ENCODE peak calls at places on chromosomes 12 and 14, in eight cellular contexts. H is CD8-positive, alpha-beta T cell; K is adipocyte; B is RWPE2; T is psoas muscle; O is CD4-positive, alpha-beta memory T cell; F is endodermal cell; C is tibial artery. Q is an unnamed sample. For H3K27me3, the result is how much of the 10 kb centered on the place peaks cover.

GRCh38 chr12:123546281-123546680 is 12.8 kb upstream of the RILPL1 start:
- DNase-seq in H (no peak), K (peak), B (no peak), T (no peak), O (no peak), F (peak), C (no peak), Q (no peak)

GRCh38 chr12:89451876-89452275 is 72.7 kb downstream of the GALNT4 start:
- DNase-seq in H (no peak), K (peak), B (no peak), T (peak), O (no peak), F (peak), C (peak), Q (no peak)

GRCh38 chr12:66120477-66120876 is 10.1 kb downstream of the LLPH start:
- DNase-seq in H (no peak), K (no peak), B (no peak), T (no peak), O (no peak), F (no peak), C (no peak), Q (no peak)

GRCh38 chr12:84807249-84807648 is 105.3 kb downstream of the SLC6A15 start:
- DNase-seq in H (no peak), K (no peak), B (no peak), T (no peak), O (no peak), F (no peak), C (no peak), Q (no peak)

GRCh38 chr14:48027115-48027514 is 351.7 kb upstream of the MDGA2 start:
- DNase-seq in H (no peak), K (no peak), B (no peak), T (no peak), O (no peak), F (no peak), C (no peak), Q (no peak)

GRCh38 chr14:89330236-89331002 is 86.6 kb downstream of the FOXN3 start:
- DNase-seq in H (no peak), K (peak), B (no peak), T (peak), O (no peak), F (no peak), C (peak), Q (peak)

GRCh38 chr14:69662636-69663321 is 51.4 kb downstream of the SUSD6 start:
- DNase-seq in H (no peak), K (peak), B (no peak), T (no peak), O (no peak), F (no peak), C (no peak), Q (no peak)

GRCh38 chr12:27015730-27016076 is 1.5 kb upstream of the TM7SF3 start:
- DNase-seq in H (no peak), K (peak), B (no peak), T (no peak), O (no peak), F (no peak), C (no peak), Q (no peak)

GRCh38 chr14:61891251-61891650 is 129.0 kb downstream of the SNAPC1 start:
- DNase-seq in H (no peak), K (peak), B (no peak), T (no peak), O (no peak), F (no peak), C (no peak), Q (no peak)

GRCh38 chr12:123973552-123974341 is 732 bp downstream of the ZNF664 start:
- DNase-seq in H (peak), K (peak), B (peak), T (peak), O (peak), F (peak), C (peak), Q (peak)

GRCh38 chr14:62776300-62776699 is 269.0 kb downstream of the KCNH5 start:
- DNase-seq in H (no peak), K (peak), B (no peak), T (no peak), O (no peak), F (no peak), C (no peak), Q (no peak)

GRCh38 chr14:59657769-59658168 is 81.2 kb upstream of the CCDC175 start:
- DNase-seq in H (no peak), K (no peak), B (no peak), T (no peak), O (no peak), F (peak), C (no peak), Q (no peak)

GRCh38 chr12:120078868-120079267 is 37.7 kb downstream of the RAB35 start:
- DNase-seq in H (no peak), K (no peak), B (no peak), T (no peak), O (no peak), F (peak), C (peak), Q (no peak)

GRCh38 chr12:84874125-84874824 is 38.3 kb downstream of the SLC6A15 start:
- DNase-seq in H (no peak), K (peak), B (no peak), T (no peak), O (no peak), F (no peak), C (no peak), Q (no peak)

GRCh38 chr12:132772551-132772950 is 10.9 kb upstream of the ANKLE2 start:
- DNase-seq in H (no peak), K (no peak), B (no peak), T (no peak), O (no peak), F (no peak), C (no peak), Q (no peak)

GRCh38 chr12:52246720-52247621 is 13.9 kb downstream of the KRT7 start:
- DNase-seq in H (no peak), K (no peak), B (peak), T (no peak), O (no peak), F (peak), C (peak), Q (peak)

GRCh38 chr12:53046655-53047220 is 3.1 kb upstream of the TNS2 start:
- DNase-seq in H (peak), K (peak), B (no peak), T (peak), O (peak), F (peak), C (peak), Q (peak)

GRCh38 chr14:28163897-28164296 is 602.7 kb upstream of the FOXG1 start:
- DNase-seq in H (no peak), K (no peak), B (no peak), T (no peak), O (no peak), F (no peak), C (no peak), Q (no peak)

GRCh38 chr12:133130808-133131128 is 341 bp downstream of the ZNF10 start:
- DNase-seq in H (no peak), K (peak), B (no peak), T (peak), O (no peak), F (no peak), C (peak), Q (peak)

GRCh38 chr12:98893601-98894411 is 248.7 kb downstream of the APAF1 start:
- DNase-seq in H (no peak), K (peak), B (no peak), T (no peak), O (no peak), F (peak), C (no peak), Q (no peak)

GRCh38 chr14:100286484-100287191 is 19.6 kb downstream of the SLC25A29 start:
- DNase-seq in H (no peak), K (no peak), B (no peak), T (no peak), O (no peak), F (peak), C (no peak), Q (no peak)

GRCh38 chr12:6546016-6546415 is 9.8 kb downstream of the IFFO1 start:
- DNase-seq in H (no peak), K (no peak), B (no peak), T (no peak), O (no peak), F (no peak), C (no peak), Q (no peak)

GRCh38 chr12:53224268-53224896 is 7.6 kb downstream of the RARG start:
- DNase-seq in H (no peak), K (peak), B (peak), T (no peak), O (no peak), F (peak), C (peak), Q (no peak)

GRCh38 chr14:55372423-55372822 is 39.2 kb downstream of the ATG14 start:
- DNase-seq in H (no peak), K (no peak), B (no peak), T (no peak), O (no peak), F (no peak), C (no peak), Q (no peak)

DNA sequence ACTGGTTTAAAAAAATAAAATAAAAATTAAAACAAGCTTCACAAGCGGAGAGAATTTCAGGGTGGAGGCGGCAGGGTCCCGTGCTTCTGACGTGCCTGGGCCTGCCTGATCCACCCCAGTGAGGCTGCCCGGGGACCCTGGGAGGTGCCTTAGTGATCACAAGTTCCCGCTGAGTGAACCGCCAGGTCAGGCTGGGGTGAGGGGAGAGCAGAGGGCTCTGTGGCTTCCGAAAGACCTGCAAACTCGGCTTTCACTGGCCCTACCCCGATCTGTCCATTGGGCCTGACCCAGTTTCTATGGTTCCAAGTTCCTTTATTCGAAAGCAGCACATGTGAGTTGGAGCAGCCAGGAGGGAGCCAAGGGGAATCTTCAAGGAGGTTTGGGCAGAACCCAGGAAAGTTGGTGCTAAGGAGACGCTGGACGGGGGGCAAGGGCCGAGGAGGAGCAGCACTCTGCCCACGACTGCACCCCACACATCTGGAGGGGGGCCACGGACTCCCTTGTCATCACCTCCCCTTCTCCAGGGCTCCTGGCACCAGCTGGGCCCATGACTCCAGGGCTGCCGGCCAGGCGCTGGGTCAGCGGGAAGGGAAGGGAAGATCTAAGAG is 12.9 kb downstream of the MMP14 start:
- DNase-seq in H (no peak), K (no peak), B (peak), T (peak), O (no peak), F (peak), C (peak), Q (no peak)
- H3K4me3 ChIP-seq in H (no peak), K (peak), B (no peak), T (peak), O (no peak), F (no peak), C (peak), Q (no peak)

GRCh38 chr12:76417116-76417515 is 68.9 kb upstream of the BBS10 start:
- DNase-seq in H (no peak), K (no peak), B (no peak), T (no peak), O (no peak), F (no peak), C (no peak), Q (no peak)
- H3K27me3 ChIP-seq in H (under half), K (under half), B (under half), T (under half), O (under half), F (under half), C (under half), Q (under half)

DNA sequence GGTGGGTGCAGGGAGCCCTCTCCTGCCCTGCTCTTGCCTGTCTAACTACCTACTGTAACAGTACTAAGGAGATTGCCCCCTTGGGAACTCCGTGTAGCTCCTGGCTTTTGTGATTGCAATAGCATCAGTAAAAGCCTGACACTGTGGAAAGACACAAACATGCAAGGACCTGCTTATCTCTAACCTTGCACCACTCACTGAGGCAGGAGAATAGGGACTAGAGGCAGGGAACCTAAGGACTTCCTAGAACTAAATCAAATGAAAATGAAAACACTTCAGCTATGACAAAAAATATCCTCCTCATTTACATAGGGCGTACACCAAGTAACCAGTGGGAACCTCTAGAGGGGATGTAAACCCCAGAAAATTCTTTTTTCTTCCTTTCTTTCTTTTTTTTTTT is 28.5 kb downstream of the TUBA1A start:
- DNase-seq in H (no peak), K (no peak), B (no peak), T (no peak), O (no peak), F (no peak), C (no peak), Q (no peak)
- H3K4me3 ChIP-seq in H (no peak), K (no peak), B (no peak), T (no peak), O (no peak), F (no peak), C (no peak), Q (no peak)

DNA sequence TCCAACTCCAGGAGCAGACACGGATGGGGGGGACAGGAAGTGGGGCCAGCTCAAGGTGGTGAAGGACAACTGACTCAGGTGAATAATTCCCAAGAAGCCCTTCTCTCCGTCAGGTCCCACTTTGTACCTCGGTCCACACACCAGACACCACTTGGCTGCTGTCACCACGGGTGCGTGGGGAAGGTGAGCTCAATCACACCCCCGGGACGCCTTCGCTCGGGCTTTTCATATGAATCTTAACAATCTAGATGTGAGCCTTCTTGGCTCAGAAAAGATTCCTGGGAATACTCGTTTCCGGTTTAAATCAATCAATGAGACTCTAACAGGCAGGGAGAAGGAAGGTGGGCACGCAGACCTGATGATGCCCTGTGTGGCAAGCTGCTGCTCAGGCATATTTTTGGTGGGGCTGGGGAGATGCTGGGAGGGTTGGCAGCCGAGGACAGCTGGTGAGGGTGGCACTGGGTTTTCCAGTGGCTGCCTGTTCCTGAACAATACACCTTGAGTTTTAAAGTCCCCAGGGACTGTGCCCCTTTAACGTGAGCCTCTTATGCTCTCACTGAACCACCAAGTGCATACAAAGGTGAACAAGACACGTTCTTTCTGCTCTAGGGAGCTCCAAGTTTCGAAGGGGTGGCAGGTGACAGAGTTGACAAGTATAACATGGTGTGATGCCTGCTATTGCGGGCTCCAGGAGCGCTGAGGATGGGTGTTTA is 5.1 kb downstream of the TESC start:
- DNase-seq in H (no peak), K (no peak), B (no peak), T (no peak), O (no peak), F (no peak), C (no peak), Q (no peak)
- H3K27me3 ChIP-seq in H (under half), K (half or more), B (under half), T (half or more), O (under half), F (under half), C (under half), Q (under half)

GRCh38 chr12:3168775-3169221 is 91.6 kb downstream of the TSPAN9 start:
- DNase-seq in H (no peak), K (peak), B (peak), T (peak), O (no peak), F (peak), C (no peak), Q (peak)

GRCh38 chr12:3172124-3173007 is 95.2 kb downstream of the TSPAN9 start:
- DNase-seq in H (no peak), K (no peak), B (no peak), T (no peak), O (no peak), F (peak), C (no peak), Q (peak)

GRCh38 chr12:3170423-3171194 is 93.4 kb downstream of the TSPAN9 start:
- DNase-seq in H (no peak), K (peak), B (no peak), T (no peak), O (no peak), F (no peak), C (no peak), Q (no peak)

GRCh38 chr12:3173008-3173553 is 95.9 kb downstream of the TSPAN9 start:
- DNase-seq in H (no peak), K (no peak), B (no peak), T (no peak), O (no peak), F (no peak), C (no peak), Q (no peak)

GRCh38 chr12:3171195-3171591 is 94.0 kb downstream of the TSPAN9 start:
- DNase-seq in H (no peak), K (no peak), B (no peak), T (no peak), O (no peak), F (no peak), C (no peak), Q (no peak)
- H3K4me3 ChIP-seq in H (no peak), K (no peak), B (no peak), T (no peak), O (no peak), F (peak), C (no peak), Q (no peak)

DNA sequence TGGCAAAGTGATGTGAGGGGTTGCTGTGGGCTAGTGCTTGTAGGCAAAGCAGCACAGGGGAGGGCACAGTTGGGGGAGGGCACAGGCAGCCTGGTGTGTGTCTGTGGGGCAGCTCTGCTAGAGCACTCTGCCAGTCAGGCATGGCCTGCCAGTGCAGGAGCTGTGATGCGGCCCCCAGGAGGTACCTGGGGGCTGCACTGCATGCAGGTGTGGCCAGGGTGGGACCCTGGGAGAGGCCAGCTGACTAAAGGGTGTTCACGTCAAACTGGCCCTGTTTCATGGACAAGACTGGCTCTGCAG is 54.1 kb downstream of the FRS2 start:
- DNase-seq in H (no peak), K (no peak), B (no peak), T (no peak), O (no peak), F (peak), C (no peak), Q (no peak)
- H3K27me3 ChIP-seq in H (under half), K (under half), B (under half), T (under half), O (under half), F (under half), C (under half), Q (under half)

GRCh38 chr12:95545731-95546490 is 5.4 kb downstream of the USP44 start:
- DNase-seq in H (no peak), K (no peak), B (no peak), T (no peak), O (no peak), F (no peak), C (no peak), Q (no peak)

GRCh38 chr12:95548056-95548538 is 3.2 kb downstream of the USP44 start:
- DNase-seq in H (peak), K (peak), B (peak), T (peak), O (no peak), F (peak), C (no peak), Q (peak)

GRCh38 chr12:95546491-95546813 is 4.8 kb downstream of the USP44 start:
- DNase-seq in H (no peak), K (no peak), B (no peak), T (no peak), O (no peak), F (peak), C (no peak), Q (no peak)

GRCh38 chr12:95548539-95549391 is 2.5 kb downstream of the USP44 start:
- DNase-seq in H (peak), K (peak), B (no peak), T (peak), O (peak), F (peak), C (peak), Q (peak)

DNA sequence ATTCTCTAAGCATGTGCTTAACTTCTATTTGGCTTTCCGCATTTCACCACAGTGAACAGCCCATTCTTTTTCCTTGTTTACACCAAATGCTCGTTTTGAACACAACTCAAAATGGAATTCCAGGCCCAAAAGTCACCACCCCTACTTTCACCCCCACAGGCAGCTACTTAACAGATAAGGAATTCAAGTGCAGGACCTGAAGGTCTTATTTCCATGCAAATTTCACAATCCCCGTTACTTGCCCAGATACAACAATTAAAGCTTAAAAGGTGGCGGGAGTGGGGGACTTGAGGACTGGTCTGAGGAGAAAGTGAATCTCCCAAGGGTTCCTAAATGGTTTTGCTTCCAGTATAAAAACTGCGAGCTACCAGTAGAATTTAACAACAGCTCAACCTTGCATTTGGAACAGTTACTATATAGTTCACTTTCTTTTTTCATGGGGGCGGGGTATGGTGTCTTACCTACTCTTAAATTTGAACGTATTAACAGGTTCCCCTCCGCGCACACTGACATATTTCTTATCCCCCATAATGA is 3.7 kb downstream of the USP44 start:
- DNase-seq in H (no peak), K (peak), B (no peak), T (no peak), O (no peak), F (peak), C (no peak), Q (peak)
- H3K4me3 ChIP-seq in H (peak), K (peak), B (no peak), T (peak), O (peak), F (peak), C (peak), Q (peak)

GRCh38 chr12:94235894-94236293 is 87.5 kb downstream of the PLXNC1 start:
- DNase-seq in H (no peak), K (no peak), B (no peak), T (no peak), O (no peak), F (no peak), C (no peak), Q (no peak)

GRCh38 chr12:94228488-94228907 is 80.1 kb downstream of the PLXNC1 start:
- DNase-seq in H (no peak), K (no peak), B (no peak), T (no peak), O (no peak), F (no peak), C (no peak), Q (no peak)

GRCh38 chr12:94230357-94230905 is 82.1 kb downstream of the PLXNC1 start:
- DNase-seq in H (no peak), K (no peak), B (no peak), T (no peak), O (no peak), F (no peak), C (no peak), Q (no peak)

GRCh38 chr12:94229902-94230301 is 81.5 kb downstream of the PLXNC1 start:
- DNase-seq in H (no peak), K (no peak), B (no peak), T (no peak), O (no peak), F (no peak), C (no peak), Q (no peak)

GRCh38 chr12:94231718-94232117 is 83.3 kb downstream of the PLXNC1 start:
- DNase-seq in H (no peak), K (no peak), B (no peak), T (no peak), O (no peak), F (no peak), C (no peak), Q (no peak)
- H3K27me3 ChIP-seq in H (under half), K (under half), B (under half), T (under half), O (under half), F (under half), C (under half), Q (under half)

GRCh38 chr14:65251213-65251612 is 148.9 kb upstream of the MAX start:
- DNase-seq in H (no peak), K (peak), B (no peak), T (no peak), O (no peak), F (no peak), C (no peak), Q (no peak)
- H3K4me3 ChIP-seq in H (no peak), K (peak), B (no peak), T (no peak), O (no peak), F (no peak), C (no peak), Q (no peak)

Q was measured in upper lobe of left lung.